ENCODE peak calls at places on chromosome 21, in four cellular contexts. B, Q, V and U are unnamed samples.

GRCh38 chr21:34884346-34884929 is 164.7 kb downstream of the RUNX1 start:
- DNase-seq in V (no peak), B (no peak), Q (no peak), U (no peak)

GRCh38 chr21:39099859-39100258 is 83.4 kb downstream of the PSMG1 start:
- DNase-seq in B (no peak), Q (no peak), V (no peak), U (no peak)

GRCh38 chr21:14306143-14306907 is 76.6 kb downstream of the HSPA13 start:
- DNase-seq in B (no peak), V (no peak), Q (no peak), U (no peak)

GRCh38 chr21:29133796-29134195 is 3.4 kb downstream of the MAP3K7CL start:
- DNase-seq in B (no peak), V (peak), Q (no peak), U (peak)

GRCh38 chr21:34148826-34149558 is 75.6 kb downstream of the MRPS6 start:
- DNase-seq in V (no peak), Q (no peak), B (no peak), U (no peak)

GRCh38 chr21:22791376-22791775 is 1793.2 kb downstream of the NCAM2 start:
- DNase-seq in V (peak), B (no peak), Q (no peak), U (no peak)

GRCh38 chr21:44310628-44311027 is 10.8 kb downstream of the PFKL start:
- DNase-seq in V (no peak), Q (no peak), B (no peak), U (no peak)

GRCh38 chr21:45997495-45998275 is 16.1 kb downstream of the COL6A1 start:
- DNase-seq in V (no peak), Q (peak), B (no peak), U (no peak)

GRCh38 chr21:44814498-44815023 is 3.3 kb downstream of the SUMO3 start:
- DNase-seq in Q (no peak), V (no peak), B (no peak), U (no peak)